ENCODE peak calls at places on chromosomes 2 and 18, in six cellular contexts. One of them, this sample, is unnamed.

GRCh38 chr2:177633910-177634294 is 241.3 kb downstream of the AGPS start:
- DNase-seq in lung: no peak
- DNase-seq in CD8-positive, alpha-beta T cell: no peak
- DNase-seq in amygdala: no peak
- DNase-seq in bronchial epithelial cell: no peak
- DNase-seq in thoracic aorta: no peak
- DNase-seq in this sample: no peak

GRCh38 chr2:118241128-118241527 is 152.9 kb downstream of the INSIG2 start:
- DNase-seq in lung: no peak
- DNase-seq in CD8-positive, alpha-beta T cell: no peak
- DNase-seq in amygdala: no peak
- DNase-seq in bronchial epithelial cell: no peak
- DNase-seq in thoracic aorta: no peak
- DNase-seq in this sample: no peak

GRCh38 chr2:14517731-14518130 is 114.8 kb upstream of the LRATD1 start:
- DNase-seq in lung: no peak
- DNase-seq in CD8-positive, alpha-beta T cell: no peak
- DNase-seq in amygdala: no peak
- DNase-seq in bronchial epithelial cell: peak
- DNase-seq in thoracic aorta: no peak
- DNase-seq in this sample: peak

GRCh38 chr2:217331577-217332139 is 471.8 kb upstream of the TNP1 start:
- DNase-seq in lung: peak
- DNase-seq in CD8-positive, alpha-beta T cell: no peak
- DNase-seq in amygdala: no peak
- DNase-seq in bronchial epithelial cell: peak
- DNase-seq in thoracic aorta: no peak
- DNase-seq in this sample: peak

GRCh38 chr2:119197125-119197403 is 26.6 kb upstream of the STEAP3 start:
- DNase-seq in lung: no peak
- DNase-seq in CD8-positive, alpha-beta T cell: no peak
- DNase-seq in amygdala: no peak
- DNase-seq in bronchial epithelial cell: no peak
- DNase-seq in thoracic aorta: no peak
- DNase-seq in this sample: no peak

GRCh38 chr2:36277146-36277808 is 78.3 kb upstream of the CRIM1 start:
- DNase-seq in lung: no peak
- DNase-seq in CD8-positive, alpha-beta T cell: no peak
- DNase-seq in amygdala: no peak
- DNase-seq in bronchial epithelial cell: peak
- DNase-seq in thoracic aorta: no peak
- DNase-seq in this sample: no peak

GRCh38 chr18:26901020-26901419 is 35.5 kb upstream of the AQP4 start:
- DNase-seq in lung: no peak
- DNase-seq in CD8-positive, alpha-beta T cell: no peak
- DNase-seq in amygdala: no peak
- DNase-seq in bronchial epithelial cell: peak
- DNase-seq in thoracic aorta: no peak
- DNase-seq in this sample: no peak

GRCh38 chr2:231395188-231396057 is at the start of gene B3GNT7:
- DNase-seq in lung: peak
- DNase-seq in CD8-positive, alpha-beta T cell: no peak
- DNase-seq in amygdala: no peak
- DNase-seq in bronchial epithelial cell: no peak
- DNase-seq in thoracic aorta: no peak
- DNase-seq in this sample: no peak

GRCh38 chr2:18690342-18690741 is 101.0 kb upstream of the NT5C1B start:
- DNase-seq in lung: no peak
- DNase-seq in CD8-positive, alpha-beta T cell: no peak
- DNase-seq in amygdala: no peak
- DNase-seq in bronchial epithelial cell: no peak
- DNase-seq in thoracic aorta: no peak
- DNase-seq in this sample: no peak